ENCODE peak calls at places on chromosomes 5 and 9, in nine cellular contexts. R, N, M, Q, G, A, W, L and J are unnamed samples.

GRCh38 chr9:11064853-11065252 is 452.1 kb upstream of the PTPRD start:
- DNase-seq in G (no peak), N (no peak), Q (no peak), W (no peak), A (no peak), L (no peak), R (no peak), M (no peak), J (no peak)

GRCh38 chr9:91489391-91489899 is 65.8 kb upstream of the NFIL3 start:
- DNase-seq in M (no peak), Q (no peak), G (no peak), R (peak), L (no peak), N (no peak), W (no peak), A (no peak), J (no peak)

GRCh38 chr5:1803192-1803591 is 2.0 kb downstream of the NDUFS6 start:
- DNase-seq in R (no peak), N (no peak), M (no peak), Q (no peak), G (no peak), L (no peak), W (no peak), A (no peak), J (no peak)

GRCh38 chr5:173468821-173469251 is 140.6 kb upstream of the STC2 start:
- DNase-seq in Q (no peak), M (no peak), A (no peak), G (no peak), N (no peak), L (peak), R (peak), W (no peak), J (no peak)

GRCh38 chr9:35920004-35920658 is 10.8 kb downstream of the SPAAR start:
- DNase-seq in A (no peak), G (no peak), Q (no peak), N (no peak), M (no peak), W (no peak), L (peak), R (peak), J (no peak)

GRCh38 chr5:171954721-171955120 is 51.7 kb downstream of the FBXW11 start:
- DNase-seq in M (no peak), G (no peak), Q (no peak), R (no peak), W (no peak), N (no peak), A (no peak), L (peak), J (no peak)

GRCh38 chr9:127838375-127839078 is 15.9 kb downstream of the ENG start:
- DNase-seq in R (peak), G (no peak), M (peak), L (peak), Q (peak), A (no peak), W (no peak), N (no peak), J (peak)

GRCh38 chr5:85651744-85652143 is 966.0 kb upstream of the COX7C start:
- DNase-seq in G (no peak), N (no peak), R (no peak), M (no peak), W (no peak), L (no peak), A (no peak), Q (no peak), J (no peak)

GRCh38 chr5:145375521-145375920 is 459.6 kb downstream of the PRELID2 start:
- DNase-seq in W (no peak), A (no peak), L (peak), M (no peak), R (no peak), G (no peak), N (no peak), Q (no peak), J (no peak)

GRCh38 chr5:78499485-78499884 is 139.1 kb downstream of the SCAMP1 start:
- DNase-seq in A (no peak), W (no peak), L (no peak), Q (no peak), N (no peak), M (no peak), R (no peak), G (no peak), J (no peak)

GRCh38 chr5:54838843-54839242 is 146.6 kb downstream of the ESM1 start:
- DNase-seq in A (no peak), Q (no peak), W (no peak), R (no peak), N (no peak), M (no peak), L (no peak), G (no peak), J (no peak)

GRCh38 chr5:164300295-164300694 is 794.9 kb downstream of the MAT2B start:
- DNase-seq in G (no peak), L (no peak), A (no peak), R (no peak), N (no peak), Q (no peak), W (no peak), M (no peak), J (no peak)

GRCh38 chr9:12972608-12973589 is 198.1 kb downstream of the LURAP1L start:
- DNase-seq in A (no peak), W (no peak), R (no peak), Q (no peak), M (no peak), L (no peak), N (no peak), G (no peak), J (no peak)

GRCh38 chr9:72351538-72352453 is 13.2 kb downstream of the ZFAND5 start:
- DNase-seq in W (no peak), N (no peak), A (no peak), L (peak), Q (no peak), G (no peak), M (no peak), R (peak), J (no peak)

GRCh38 chr5:34500236-34500836 is 155.8 kb upstream of the RAI14 start:
- DNase-seq in W (no peak), G (no peak), L (peak), M (no peak), R (no peak), A (no peak), Q (no peak), N (no peak), J (no peak)

GRCh38 chr9:110183208-110184145 is 24.5 kb downstream of the C9orf152 start:
- DNase-seq in L (peak), G (no peak), W (peak), R (peak), M (peak), N (peak), A (peak), Q (no peak), J (no peak)

GRCh38 chr5:14210729-14211128 is 67.6 kb downstream of the TRIO start:
- DNase-seq in R (no peak), A (no peak), M (no peak), N (no peak), G (no peak), W (no peak), Q (no peak), L (no peak), J (no peak)

GRCh38 chr9:128587453-128587852 is 35.1 kb downstream of the SPTAN1 start:
- DNase-seq in G (peak), Q (no peak), A (no peak), L (no peak), M (no peak), W (no peak), N (peak), R (no peak), J (no peak)

GRCh38 chr5:154038241-154038603 is 488 bp downstream of the FAM114A2 start:
- DNase-seq in Q (no peak), G (peak), L (no peak), N (peak), A (no peak), W (peak), M (no peak), R (peak), J (no peak)

GRCh38 chr5:149503006-149503405 is 48.2 kb downstream of the CSNK1A1 start:
- DNase-seq in N (no peak), Q (no peak), G (no peak), L (no peak), W (no peak), R (no peak), A (no peak), M (no peak), J (no peak)
- TF ChIP-seq CTCF in N (no peak), Q (no peak), G (no peak), L (no peak), W (no peak), R (no peak), A (no peak), M (no peak), J (no peak)

DNA sequence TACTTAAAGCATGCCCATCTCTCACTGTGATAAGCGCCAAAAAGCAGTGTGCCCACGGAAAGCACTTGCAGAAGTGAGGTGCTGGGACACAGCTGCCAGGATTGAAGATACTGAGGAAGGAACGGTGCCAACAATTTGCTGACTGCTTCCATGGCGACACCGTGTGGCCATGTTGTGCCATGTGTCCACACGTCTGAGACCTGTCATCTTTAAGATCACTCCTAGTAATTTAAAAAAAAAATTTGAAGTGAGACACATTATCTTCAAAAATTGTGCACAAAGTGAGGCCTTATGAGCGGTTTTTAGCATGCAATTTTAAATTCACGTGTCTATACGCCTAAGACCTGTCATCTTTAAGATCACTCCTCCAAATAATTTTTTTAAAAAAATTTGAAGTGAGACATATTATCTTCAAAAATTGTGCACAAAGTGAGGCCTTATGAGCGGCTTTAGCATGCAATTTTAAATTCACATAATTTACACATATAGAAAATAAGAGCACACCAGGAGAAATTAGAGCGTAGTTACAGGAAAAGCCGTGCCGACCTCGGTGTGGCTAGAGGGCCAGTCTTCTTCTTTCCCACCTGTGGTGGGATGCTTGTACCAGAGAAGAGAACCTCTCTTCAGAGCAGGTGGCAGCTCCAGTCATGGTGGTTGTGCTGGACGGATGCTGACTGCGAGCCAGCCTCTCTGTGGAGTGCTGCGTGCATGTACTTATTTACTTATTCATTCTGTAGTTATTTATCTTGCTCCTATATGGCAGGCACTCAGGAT is 21.4 kb upstream of the FLT4 start:
- DNase-seq in A (no peak), R (peak), G (peak), L (peak), Q (no peak), M (no peak), W (peak), N (no peak), J (peak)
- TF ChIP-seq CTCF in A (peak), R (peak), G (peak), L (peak), Q (peak), M (peak), W (peak), N (peak), J (peak)

DNA sequence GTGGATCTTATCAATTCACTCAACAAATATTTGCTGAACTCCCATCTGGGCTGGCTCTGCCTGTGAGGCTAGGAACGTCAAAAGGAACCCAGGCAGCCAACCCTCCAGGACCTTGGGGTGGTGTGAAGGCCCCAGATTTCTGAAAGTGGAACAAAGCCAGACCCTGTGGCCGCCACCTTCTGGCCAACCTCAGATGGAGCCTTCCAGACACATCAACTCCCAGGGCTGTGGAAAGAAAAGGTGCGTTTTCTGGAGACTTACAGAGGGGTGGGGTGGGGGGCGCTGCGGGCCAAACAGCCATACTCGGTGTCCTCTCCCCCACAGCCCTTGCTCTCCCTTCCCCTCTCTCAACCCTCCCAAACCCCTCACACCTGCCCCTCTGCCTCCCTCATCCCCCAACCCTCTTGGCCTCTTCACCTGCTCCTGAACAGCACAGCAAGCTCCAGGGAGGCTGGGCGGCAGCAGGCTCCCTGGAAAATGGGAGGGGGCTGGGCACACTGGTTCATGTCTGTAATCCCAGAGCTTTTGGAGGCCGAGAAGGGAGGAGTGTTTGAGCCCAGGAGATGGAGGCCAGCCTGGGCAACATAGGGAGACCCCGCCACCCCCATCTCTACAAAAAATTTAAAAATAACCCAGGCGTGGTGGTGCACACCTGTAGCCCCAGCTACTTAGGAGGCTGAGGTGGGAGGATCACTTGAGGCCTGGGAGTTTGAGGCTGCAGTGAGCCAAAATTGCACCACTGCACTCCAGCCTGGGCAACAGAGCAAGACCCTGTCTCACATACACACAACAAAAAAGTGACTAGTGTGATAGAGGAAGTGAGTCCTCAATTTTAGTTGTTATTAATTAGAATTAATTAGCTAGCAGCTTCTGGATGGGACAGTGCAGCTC is 45.0 kb upstream of the PRRC2B start:
- DNase-seq in G (no peak), Q (no peak), W (no peak), L (peak), A (no peak), N (no peak), M (no peak), R (no peak), J (no peak)
- TF ChIP-seq CTCF in G (no peak), Q (no peak), W (peak), L (no peak), A (peak), N (no peak), M (peak), R (peak), J (no peak)

GRCh38 chr9:87713278-87713989 is 12.5 kb upstream of the CTSL start:
- DNase-seq in A (no peak), Q (peak), M (peak), L (peak), W (no peak), N (no peak), R (peak), G (no peak), J (peak)
- TF ChIP-seq CTCF in A (no peak), Q (no peak), M (no peak), L (peak), W (no peak), N (no peak), R (peak), G (no peak), J (no peak)

GRCh38 chr5:135544666-135545045 is 8.9 kb upstream of the NEUROG1 start:
- DNase-seq in G (no peak), L (no peak), N (no peak), A (no peak), Q (no peak), M (no peak), R (no peak), W (no peak), J (no peak)

GRCh38 chr5:135546014-135546413 is 10.2 kb upstream of the NEUROG1 start:
- DNase-seq in G (no peak), W (no peak), Q (no peak), A (no peak), L (no peak), M (no peak), N (no peak), R (no peak), J (no peak)

GRCh38 chr5:135545115-135545514 is 9.4 kb upstream of the NEUROG1 start:
- DNase-seq in G (no peak), M (no peak), A (no peak), W (no peak), N (no peak), R (no peak), Q (no peak), L (no peak), J (no peak)

GRCh38 chr5:135547590-135548254 is 12.0 kb upstream of the NEUROG1 start:
- DNase-seq in W (no peak), N (no peak), R (no peak), L (no peak), M (no peak), Q (no peak), A (no peak), G (no peak), J (no peak)

GRCh38 chr5:135546912-135547311 is 11.1 kb upstream of the NEUROG1 start:
- DNase-seq in M (no peak), G (no peak), N (no peak), Q (no peak), L (no peak), R (no peak), W (no peak), A (no peak), J (no peak)
- TF ChIP-seq CTCF in M (no peak), G (no peak), N (no peak), Q (no peak), L (no peak), R (no peak), W (no peak), A (no peak), J (no peak)

GRCh38 chr9:125425901-125426515 is 164.4 kb downstream of the GAPVD1 start:
- DNase-seq in L (no peak), R (no peak), A (no peak), Q (no peak), M (no peak), N (no peak), G (no peak), W (no peak), J (no peak)
- TF ChIP-seq CTCF in L (no peak), R (no peak), A (no peak), Q (no peak), M (no peak), N (no peak), G (no peak), W (no peak), J (no peak)

GRCh38 chr5:73303139-73304079 is 130.4 kb downstream of the TMEM174 start:
- DNase-seq in L (no peak), R (peak), M (no peak), A (peak), N (no peak), G (no peak), W (no peak), Q (no peak), J (no peak)
- TF ChIP-seq CTCF in L (no peak), R (peak), M (no peak), A (peak), N (no peak), G (no peak), W (no peak), Q (no peak), J (peak)

DNA sequence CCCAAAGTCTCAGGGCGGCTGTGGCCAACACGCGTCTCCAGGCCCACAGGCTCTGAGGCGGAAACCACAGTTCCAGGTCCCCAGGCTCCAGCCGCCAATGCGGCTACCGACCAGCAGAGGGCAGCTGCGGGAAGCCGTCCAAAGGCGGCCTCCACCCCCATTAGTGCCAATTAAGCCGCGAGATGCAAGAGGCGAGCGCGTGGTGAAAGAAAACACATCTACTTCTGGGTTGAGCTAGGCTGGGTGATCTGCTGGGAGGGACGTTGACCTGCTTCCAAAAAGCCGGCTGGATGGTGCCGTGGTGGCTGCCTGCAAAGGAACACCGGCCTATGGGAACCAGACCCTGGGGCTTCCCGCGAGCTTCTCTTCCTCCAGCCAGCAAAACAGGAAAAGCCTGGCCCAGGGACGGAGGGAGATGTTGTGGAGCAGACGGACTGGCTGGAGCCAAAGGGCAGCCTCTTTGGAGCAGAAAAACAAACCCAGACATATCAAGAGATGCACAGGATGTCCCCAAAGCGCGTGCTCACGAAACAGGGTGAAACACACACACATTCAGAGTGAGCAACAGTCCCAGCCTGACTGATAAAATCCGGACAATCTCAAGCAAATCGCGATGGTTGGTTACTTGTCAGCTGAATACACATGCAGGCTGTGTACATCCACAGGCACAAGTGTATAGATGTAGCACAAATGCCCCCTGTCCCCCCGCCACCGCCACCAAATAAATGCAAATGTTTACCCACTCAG is 187.1 kb upstream of the BRINP1 start:
- DNase-seq in N (no peak), G (no peak), M (peak), L (peak), A (peak), W (peak), R (peak), Q (peak), J (peak)
- TF ChIP-seq CTCF in N (peak), G (peak), M (peak), L (peak), A (peak), W (peak), R (peak), Q (peak), J (peak)

DNA sequence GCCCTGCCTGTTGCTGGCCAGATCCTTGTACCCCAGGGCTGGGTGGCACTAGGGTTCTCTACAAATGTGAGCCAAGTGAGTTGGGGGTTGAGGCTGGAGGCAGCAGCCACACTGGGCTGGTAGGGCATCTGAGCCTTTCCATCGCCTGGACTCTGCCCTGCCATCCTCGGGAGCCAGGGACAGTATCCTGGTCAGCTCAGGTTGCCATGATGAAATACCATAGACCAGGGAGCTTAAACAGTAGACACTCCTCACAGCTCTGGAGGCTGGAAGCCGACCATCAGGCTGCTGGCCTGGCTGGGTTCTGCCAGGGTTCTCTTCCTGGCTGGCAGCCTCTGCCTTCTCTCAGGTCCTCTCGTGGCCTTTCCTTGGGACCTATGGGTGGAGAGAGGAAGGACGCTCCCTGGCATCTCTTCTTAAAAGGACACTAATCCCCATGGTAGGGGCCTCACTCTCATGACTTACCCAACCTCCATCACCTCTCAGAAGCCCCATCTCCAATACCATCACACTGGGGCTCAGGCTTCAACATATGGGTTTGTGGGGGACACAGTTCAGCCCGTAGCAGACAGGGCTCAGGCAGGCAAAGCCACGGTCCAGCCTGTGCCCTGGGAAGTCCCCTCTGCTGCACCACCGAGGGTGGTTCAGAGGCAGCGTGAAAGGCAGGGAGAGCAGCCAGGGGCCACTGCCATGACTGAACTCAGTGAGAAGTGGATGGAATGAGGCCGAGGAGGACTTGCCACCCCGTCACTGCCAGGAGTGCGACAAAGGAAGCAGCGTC is 50.1 kb downstream of the HMCN2 start:
- DNase-seq in R (no peak), L (no peak), G (no peak), A (no peak), N (no peak), Q (no peak), M (no peak), W (no peak), J (no peak)
- TF ChIP-seq CTCF in R (no peak), L (no peak), G (no peak), A (no peak), N (no peak), Q (no peak), M (no peak), W (no peak), J (no peak)

GRCh38 chr5:141641634-141642278 is 5.0 kb downstream of the RELL2 start:
- DNase-seq in W (no peak), N (no peak), M (no peak), A (no peak), R (peak), G (no peak), L (peak), Q (no peak), J (no peak)
- TF ChIP-seq CTCF in W (no peak), N (no peak), M (peak), A (peak), R (peak), G (no peak), L (peak), Q (no peak), J (peak)